ENCODE peak calls at places on chromosomes 2 and 18, in nine cellular contexts. F is KG1; Y is naive thymus-derived CD8-positive, alpha-beta T cell; S is K562; X is mesendoderm; Z is ovary; P is SW480; J is thyroid gland; G is IMR-90. R is an unnamed sample.

GRCh38 chr18:51668101-51668500 is 470.6 kb upstream of the MEX3C start:
- DNase-seq in F (peak), Y (no peak), S (peak), X (peak), Z (no peak), P (peak), J (peak), G (peak), R (peak)

GRCh38 chr2:204264746-204265145 is 280.5 kb upstream of the PARD3B start:
- DNase-seq in F (no peak), Y (no peak), S (no peak), X (no peak), Z (no peak), P (no peak), J (no peak), G (no peak), R (no peak)

GRCh38 chr18:44904768-44905167 is 224.1 kb downstream of the SETBP1 start:
- DNase-seq in F (no peak), Y (no peak), S (no peak), X (no peak), Z (no peak), P (peak), J (no peak), G (no peak), R (no peak)

GRCh38 chr2:152627010-152627957 is 90.0 kb downstream of the PRPF40A start:
- DNase-seq in F (no peak), Y (no peak), S (peak), X (peak), Z (no peak), P (peak), J (no peak), G (peak), R (no peak)

GRCh38 chr2:74235041-74235440 is 36.6 kb downstream of the MTHFD2 start:
- DNase-seq in F (no peak), Y (no peak), S (no peak), X (no peak), Z (no peak), P (no peak), J (no peak), G (no peak), R (no peak)

GRCh38 chr18:5979971-5980457 is 84.7 kb upstream of the TMEM200C start:
- DNase-seq in F (no peak), Y (no peak), S (no peak), X (no peak), Z (no peak), P (no peak), J (no peak), G (no peak), R (no peak)

GRCh38 chr18:6752200-6752873 is 22.8 kb downstream of the ARHGAP28 start:
- DNase-seq in F (no peak), Y (no peak), S (no peak), X (peak), Z (peak), P (no peak), J (no peak), G (peak), R (peak)

GRCh38 chr2:98508690-98509054 is 64.0 kb downstream of the INPP4A start:
- DNase-seq in F (no peak), Y (peak), S (peak), X (no peak), Z (no peak), P (no peak), J (no peak), G (peak), R (no peak)

GRCh38 chr18:23336072-23336471 is 117.0 kb upstream of the RIOK3 start:
- DNase-seq in F (no peak), Y (no peak), S (no peak), X (no peak), Z (no peak), P (no peak), J (no peak), G (no peak), R (no peak)

GRCh38 chr2:65300772-65301711 is 73.4 kb downstream of the ACTR2 start:
- DNase-seq in F (peak), Y (peak), S (no peak), X (peak), Z (peak), P (peak), J (peak), G (peak), R (no peak)

GRCh38 chr2:229174794-229175529 is 96.1 kb downstream of the PID1 start:
- DNase-seq in F (no peak), Y (no peak), S (no peak), X (no peak), Z (no peak), P (no peak), J (no peak), G (peak), R (no peak)

GRCh38 chr18:75405341-75405740 is 22.2 kb downstream of the SMIM21 start:
- DNase-seq in F (no peak), Y (no peak), S (no peak), X (no peak), Z (no peak), P (no peak), J (no peak), G (peak), R (no peak)